ENCODE peak calls at places on chromosome 1, in four cellular contexts. L is A549, G is Peyer's patch, O is GM13977. W is an unnamed sample.

GRCh38 chr1:12174789-12175455 is 8.1 kb downstream of the TNFRSF1B start:
- DNase-seq in L (no peak), G (peak; percentile 53), O (no peak), W (no peak)

GRCh38 chr1:223224465-223224864 is 81.4 kb upstream of the TLR5 start:
- DNase-seq in L (no peak), G (no peak), O (no peak), W (no peak)

GRCh38 chr1:6269997-6270401 is 9.1 kb upstream of the GPR153 start:
- DNase-seq in L (no peak), G (peak; percentile 82), O (no peak), W (no peak)

GRCh38 chr1:199685369-199685768 is 342.1 kb upstream of the NR5A2 start:
- DNase-seq in L (peak; percentile 60), G (no peak), O (no peak), W (no peak)

GRCh38 chr1:75908717-75909152 is 23.5 kb downstream of the ASB17 start:
- DNase-seq in L (peak; percentile 53), G (no peak), O (peak; percentile 28), W (peak; percentile 18)

GRCh38 chr1:82813351-82813750 is 1012.6 kb downstream of the ADGRL2 start:
- DNase-seq in L (no peak), G (no peak), O (no peak), W (no peak)

GRCh38 chr1:85387781-85388180 is 77.2 kb downstream of the DDAH1 start:
- DNase-seq in L (no peak), G (no peak), O (no peak), W (no peak)

GRCh38 chr1:199279107-199279506 is 640.3 kb downstream of the PTPRC start:
- DNase-seq in L (no peak), G (no peak), O (no peak), W (no peak)

GRCh38 chr1:182652933-182653332 is 31.5 kb downstream of the RGS8 start:
- DNase-seq in L (no peak), G (no peak), O (no peak), W (no peak)

GRCh38 chr1:85208488-85208887 is 7.7 kb upstream of the SYDE2 start:
- DNase-seq in L (no peak), G (no peak), O (no peak), W (no peak)

GRCh38 chr1:231170875-231171274 is 9.0 kb downstream of the TRIM67 start:
- DNase-seq in L (peak; percentile 33), G (no peak), O (no peak), W (no peak)

GRCh38 chr1:156504062-156504813 is 3.7 kb upstream of the MEF2D start:
- DNase-seq in L (peak; percentile 62), G (peak; percentile 51), O (no peak), W (no peak)

GRCh38 chr1:54095543-54096286 is 42.3 kb downstream of the TCEANC2 start:
- DNase-seq in L (no peak), G (no peak), O (no peak), W (no peak)

GRCh38 chr1:212479188-212479587 is 46.5 kb downstream of the NENF start:
- DNase-seq in L (no peak), G (peak; percentile 15), O (no peak), W (no peak)

GRCh38 chr1:4637616-4638346 is 16.6 kb upstream of the AJAP1 start:
- DNase-seq in L (no peak), G (no peak), O (no peak), W (no peak)

GRCh38 chr1:35136780-35137179 is 56.2 kb downstream of the SFPQ start:
- DNase-seq in L (no peak), G (no peak), O (no peak), W (no peak)
- TF ChIP-seq CTCF in L (no peak), G (no peak), O (no peak), W (no peak)

DNA sequence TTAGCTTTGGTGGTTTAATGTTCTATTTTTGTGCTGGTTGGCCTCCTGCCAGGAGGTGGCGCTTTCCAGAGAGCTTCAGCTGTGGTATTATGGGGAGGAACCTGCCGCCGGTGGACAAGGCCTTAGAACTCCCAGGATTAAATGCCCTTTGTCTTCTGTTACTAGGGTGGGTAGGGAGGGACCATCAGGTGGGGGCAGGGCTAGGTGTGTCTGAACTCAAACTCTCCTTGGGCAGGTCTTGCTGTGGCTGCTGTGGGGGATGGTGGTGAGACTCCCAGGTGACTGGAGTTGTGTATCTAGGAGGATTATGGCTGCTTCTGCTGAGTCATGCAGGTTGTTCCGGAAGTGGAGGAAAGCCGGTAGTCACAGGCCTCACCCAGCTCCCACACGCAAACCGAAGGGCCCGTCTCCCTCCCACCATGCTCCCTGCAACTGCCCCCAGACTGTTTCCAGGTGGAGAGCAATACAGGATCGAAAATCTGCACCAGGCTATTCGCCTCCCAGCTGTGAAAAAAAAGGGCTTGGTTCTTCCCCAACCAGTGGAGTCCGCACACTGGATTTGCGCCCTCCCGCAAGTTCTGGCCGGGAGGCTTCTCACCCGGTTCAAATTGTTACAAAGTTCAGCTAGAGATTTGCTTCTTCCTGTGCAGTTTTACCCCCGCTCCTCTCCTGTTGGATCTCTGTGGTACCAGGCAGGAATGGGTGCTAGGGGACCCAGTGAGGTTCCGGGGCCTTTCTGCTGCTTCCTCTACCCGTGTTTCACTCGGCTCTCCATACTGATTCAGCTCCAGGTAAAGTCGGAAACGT is 220.5 kb downstream of the CENPF start:
- DNase-seq in L (no peak), G (no peak), O (no peak), W (no peak)
- TF ChIP-seq CTCF in L (no peak), G (no peak), O (peak; percentile 48), W (peak; percentile 22)

GRCh38 chr1:64487061-64487460 is 17.1 kb downstream of the CACHD1 start:
- DNase-seq in L (no peak), G (no peak), O (no peak), W (no peak)
- TF ChIP-seq CTCF in L (no peak), G (no peak), O (no peak), W (no peak)

DNA sequence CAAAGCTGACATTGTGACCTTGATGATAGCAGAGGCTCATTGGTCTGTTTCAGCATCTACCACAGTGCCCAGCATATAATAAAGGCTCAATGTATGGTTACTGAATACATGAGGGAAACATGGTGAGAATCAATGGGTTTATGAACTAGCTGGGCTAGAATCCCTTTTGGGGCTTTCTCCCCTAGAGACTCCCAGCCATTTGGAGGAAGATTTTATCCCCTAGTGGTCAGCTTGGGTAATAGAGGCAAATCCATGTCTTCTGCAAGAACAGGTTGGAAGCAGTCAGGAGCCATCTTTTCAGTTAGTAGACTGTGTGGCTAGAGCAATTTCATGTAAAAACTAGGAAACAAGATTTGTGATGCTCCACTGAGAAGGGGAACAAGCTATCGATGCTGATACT is 15.8 kb upstream of the REG4 start:
- DNase-seq in L (no peak), G (no peak), O (no peak), W (no peak)
- TF ChIP-seq CTCF in L (no peak), G (peak; percentile 17), O (peak; percentile 30), W (no peak)

DNA sequence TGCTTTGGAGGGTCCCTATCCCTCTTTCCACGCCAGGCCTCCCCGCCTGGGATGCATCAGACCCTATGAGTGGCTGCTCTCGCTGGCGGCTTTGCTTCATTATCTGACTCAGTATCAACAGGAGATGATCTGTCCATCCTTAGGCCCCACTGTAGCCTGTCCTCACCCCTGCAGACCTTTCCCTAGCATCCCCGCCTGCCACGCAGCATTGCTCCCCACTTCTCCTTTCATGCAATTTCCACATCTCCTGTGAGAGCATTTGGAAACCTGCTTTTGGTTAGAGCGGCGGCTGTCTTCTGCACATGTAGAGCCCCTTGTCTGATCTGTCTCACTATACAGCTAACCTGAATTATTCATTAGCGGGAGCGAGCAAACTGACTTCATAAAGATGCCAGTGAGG is 40.1 kb upstream of the ATP2B4 start:
- DNase-seq in L (no peak), G (no peak), O (no peak), W (no peak)
- TF ChIP-seq CTCF in L (no peak), G (no peak), O (no peak), W (no peak)

DNA sequence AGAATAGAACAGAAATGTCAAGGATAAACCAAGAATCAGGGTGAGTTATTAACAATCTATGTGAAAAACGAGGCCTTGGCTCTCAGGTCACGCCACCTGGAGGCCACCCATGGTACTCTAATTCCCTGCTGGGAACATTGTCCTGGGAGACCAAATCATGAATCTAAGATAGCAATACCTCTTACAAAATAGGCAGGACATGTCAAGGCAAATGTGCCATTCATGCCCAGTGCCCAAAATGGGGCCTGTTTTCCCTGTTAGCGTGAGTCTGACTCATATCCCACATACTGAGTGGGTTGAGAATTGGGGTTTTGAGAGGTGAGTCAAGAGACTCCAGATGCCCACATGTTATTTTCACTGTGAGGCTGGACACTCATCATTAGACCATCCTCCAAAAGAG is 380.8 kb downstream of the HHIPL2 start:
- DNase-seq in L (peak; percentile 38), G (no peak), O (peak; percentile 22), W (peak; percentile 29)
- TF ChIP-seq CTCF in L (peak; percentile 39), G (peak; percentile 31), O (peak; percentile 64), W (peak; percentile 39)